ENCODE peak calls at places on chromosome 12, in seven cellular contexts. One of them, this sample, is unnamed. For H3K27me3 and H3K4me1, the result is how much of the 10 kb centered on the place peaks cover.

GRCh38 chr12:85765443-85765842 is 70.8 kb downstream of the RASSF9 start:
- DNase-seq in right lobe of liver: no peak
- DNase-seq in foreskin keratinocyte: no peak
- DNase-seq in transverse colon: no peak
- DNase-seq in stomach: no peak
- DNase-seq in thoracic aorta: no peak
- DNase-seq in PC-3: no peak
- DNase-seq in this sample: no peak

GRCh38 chr12:121926874-121927706 is 8.7 kb downstream of the CFAP251 start:
- DNase-seq in thoracic aorta: no peak
- DNase-seq in right lobe of liver: no peak
- DNase-seq in PC-3: no peak
- DNase-seq in foreskin keratinocyte: no peak
- DNase-seq in stomach: no peak
- DNase-seq in transverse colon: no peak
- DNase-seq in this sample: no peak

GRCh38 chr12:62435337-62436163 is 31.1 kb upstream of the MON2 start:
- DNase-seq in thoracic aorta: peak
- DNase-seq in right lobe of liver: peak
- DNase-seq in transverse colon: peak
- DNase-seq in PC-3: peak
- DNase-seq in stomach: peak
- DNase-seq in foreskin keratinocyte: peak
- DNase-seq in this sample: peak

GRCh38 chr12:2307550-2307949 is 254.8 kb downstream of the CACNA1C start:
- DNase-seq in transverse colon: no peak
- DNase-seq in thoracic aorta: no peak
- DNase-seq in foreskin keratinocyte: no peak
- DNase-seq in PC-3: no peak
- DNase-seq in stomach: no peak
- DNase-seq in right lobe of liver: no peak
- DNase-seq in this sample: no peak

GRCh38 chr12:99278899-99279298 is 368.7 kb upstream of the GARIN6 start:
- DNase-seq in thoracic aorta: no peak
- DNase-seq in right lobe of liver: no peak
- DNase-seq in transverse colon: no peak
- DNase-seq in foreskin keratinocyte: no peak
- DNase-seq in PC-3: no peak
- DNase-seq in stomach: no peak
- DNase-seq in this sample: no peak

GRCh38 chr12:94689002-94689645 is 38.8 kb upstream of the TMCC3 start:
- DNase-seq in transverse colon: no peak
- DNase-seq in thoracic aorta: no peak
- DNase-seq in right lobe of liver: no peak
- DNase-seq in stomach: no peak
- DNase-seq in foreskin keratinocyte: no peak
- DNase-seq in PC-3: no peak
- DNase-seq in this sample: no peak

GRCh38 chr12:18296909-18297280 is 35.6 kb downstream of the PIK3C2G start:
- DNase-seq in thoracic aorta: no peak
- DNase-seq in transverse colon: no peak
- DNase-seq in right lobe of liver: no peak
- DNase-seq in foreskin keratinocyte: no peak
- DNase-seq in PC-3: no peak
- DNase-seq in stomach: no peak
- DNase-seq in this sample: no peak

GRCh38 chr12:13222076-13222475 is 25.6 kb downstream of the EMP1 start:
- DNase-seq in right lobe of liver: no peak
- DNase-seq in thoracic aorta: no peak
- DNase-seq in transverse colon: peak
- DNase-seq in foreskin keratinocyte: peak
- DNase-seq in stomach: peak
- DNase-seq in PC-3: peak
- DNase-seq in this sample: peak

GRCh38 chr12:12028668-12029402 is 41.9 kb upstream of the BCL2L14 start:
- DNase-seq in foreskin keratinocyte: no peak
- DNase-seq in PC-3: no peak
- DNase-seq in transverse colon: no peak
- DNase-seq in stomach: no peak
- DNase-seq in thoracic aorta: no peak
- DNase-seq in right lobe of liver: no peak
- DNase-seq in this sample: no peak

GRCh38 chr12:93214523-93215289 is 163.0 kb upstream of the NUDT4 start:
- DNase-seq in right lobe of liver: no peak
- DNase-seq in foreskin keratinocyte: no peak
- DNase-seq in PC-3: peak
- DNase-seq in transverse colon: peak
- DNase-seq in thoracic aorta: no peak
- DNase-seq in stomach: no peak
- DNase-seq in this sample: no peak

GRCh38 chr12:109757671-109758265 is 44.1 kb downstream of the FAM222A start:
- DNase-seq in transverse colon: no peak
- DNase-seq in right lobe of liver: peak
- DNase-seq in stomach: peak
- DNase-seq in PC-3: no peak
- DNase-seq in thoracic aorta: no peak
- DNase-seq in foreskin keratinocyte: no peak
- DNase-seq in this sample: no peak

GRCh38 chr12:114888458-114888857 is 204.5 kb upstream of the TBX3 start:
- DNase-seq in right lobe of liver: no peak
- DNase-seq in thoracic aorta: no peak
- DNase-seq in transverse colon: peak
- DNase-seq in foreskin keratinocyte: peak
- DNase-seq in stomach: no peak
- DNase-seq in PC-3: peak
- DNase-seq in this sample: no peak

GRCh38 chr12:79454338-79454777 is 236.4 kb downstream of the PAWR start:
- DNase-seq in transverse colon: no peak
- DNase-seq in foreskin keratinocyte: peak
- DNase-seq in thoracic aorta: no peak
- DNase-seq in right lobe of liver: no peak
- DNase-seq in stomach: no peak
- DNase-seq in PC-3: peak
- DNase-seq in this sample: no peak

GRCh38 chr12:53345486-53346195 is 9.5 kb upstream of the SP7 start:
- DNase-seq in right lobe of liver: no peak
- DNase-seq in PC-3: no peak
- DNase-seq in stomach: peak
- DNase-seq in thoracic aorta: no peak
- DNase-seq in transverse colon: no peak
- DNase-seq in foreskin keratinocyte: no peak
- DNase-seq in this sample: no peak

GRCh38 chr12:120117961-120118709 is 1.6 kb upstream of the RAB35 start:
- DNase-seq in stomach: no peak
- DNase-seq in transverse colon: no peak
- DNase-seq in thoracic aorta: no peak
- DNase-seq in PC-3: peak
- DNase-seq in foreskin keratinocyte: peak
- DNase-seq in right lobe of liver: no peak
- DNase-seq in this sample: no peak

GRCh38 chr12:1220127-1221092 is 229.4 kb downstream of the ERC1 start:
- DNase-seq in right lobe of liver: no peak
- DNase-seq in PC-3: peak
- DNase-seq in stomach: peak
- DNase-seq in thoracic aorta: no peak
- DNase-seq in transverse colon: peak
- DNase-seq in foreskin keratinocyte: no peak
- DNase-seq in this sample: no peak

GRCh38 chr12:47896633-47897032 is 8.2 kb downstream of the VDR start:
- DNase-seq in stomach: no peak
- DNase-seq in transverse colon: peak
- DNase-seq in PC-3: peak
- DNase-seq in right lobe of liver: no peak
- DNase-seq in thoracic aorta: no peak
- DNase-seq in foreskin keratinocyte: peak
- DNase-seq in this sample: no peak

GRCh38 chr12:85016423-85016822 is 19.7 kb downstream of the TSPAN19 start:
- DNase-seq in thoracic aorta: no peak
- DNase-seq in foreskin keratinocyte: peak
- DNase-seq in right lobe of liver: no peak
- DNase-seq in stomach: no peak
- DNase-seq in PC-3: peak
- DNase-seq in transverse colon: no peak
- DNase-seq in this sample: no peak

GRCh38 chr12:127548123-127548553 is 718.8 kb upstream of the TMEM132C start:
- DNase-seq in right lobe of liver: no peak
- DNase-seq in thoracic aorta: no peak
- DNase-seq in transverse colon: no peak
- DNase-seq in PC-3: peak
- DNase-seq in foreskin keratinocyte: no peak
- DNase-seq in stomach: no peak
- DNase-seq in this sample: no peak

GRCh38 chr12:12214635-12215131 is 52.2 kb downstream of the LRP6 start:
- DNase-seq in right lobe of liver: no peak
- DNase-seq in transverse colon: no peak
- DNase-seq in foreskin keratinocyte: peak
- DNase-seq in thoracic aorta: no peak
- DNase-seq in PC-3: peak
- DNase-seq in stomach: no peak
- DNase-seq in this sample: no peak

GRCh38 chr12:112166051-112167015 is 41.0 kb downstream of the TRAFD1 start:
- DNase-seq in right lobe of liver: peak
- DNase-seq in stomach: no peak
- DNase-seq in transverse colon: no peak
- DNase-seq in PC-3: no peak
- DNase-seq in foreskin keratinocyte: no peak
- DNase-seq in thoracic aorta: no peak
- DNase-seq in this sample: no peak

GRCh38 chr12:6430124-6430989 is 14.4 kb upstream of the CD27 start:
- DNase-seq in right lobe of liver: peak
- DNase-seq in PC-3: peak
- DNase-seq in transverse colon: peak
- DNase-seq in stomach: peak
- DNase-seq in foreskin keratinocyte: peak
- DNase-seq in thoracic aorta: peak
- DNase-seq in this sample: peak

GRCh38 chr12:120688527-120689071 is 1.6 kb downstream of the MLEC start:
- DNase-seq in stomach: no peak
- DNase-seq in transverse colon: peak
- DNase-seq in foreskin keratinocyte: peak
- DNase-seq in PC-3: peak
- DNase-seq in right lobe of liver: peak
- DNase-seq in thoracic aorta: no peak
- DNase-seq in this sample: no peak

GRCh38 chr12:1830981-1831930 is 10.9 kb downstream of the LRTM2 start:
- DNase-seq in right lobe of liver: no peak
- DNase-seq in PC-3: peak
- DNase-seq in foreskin keratinocyte: peak
- DNase-seq in transverse colon: peak
- DNase-seq in stomach: peak
- DNase-seq in thoracic aorta: no peak
- DNase-seq in this sample: peak

GRCh38 chr12:23950011-23950774 is 723 bp upstream of the SOX5 start:
- DNase-seq in PC-3: no peak
- DNase-seq in transverse colon: no peak
- DNase-seq in foreskin keratinocyte: peak
- DNase-seq in right lobe of liver: peak
- DNase-seq in thoracic aorta: no peak
- DNase-seq in stomach: no peak
- DNase-seq in this sample: no peak

GRCh38 chr12:79935624-79936040 is 735 bp upstream of the PPP1R12A start:
- DNase-seq in PC-3: peak
- DNase-seq in foreskin keratinocyte: peak
- DNase-seq in stomach: no peak
- DNase-seq in thoracic aorta: no peak
- DNase-seq in right lobe of liver: no peak
- DNase-seq in transverse colon: peak
- DNase-seq in this sample: no peak

GRCh38 chr12:107396991-107397390 is 288.6 kb upstream of the PWP1 start:
- DNase-seq in PC-3: peak
- DNase-seq in foreskin keratinocyte: peak
- DNase-seq in stomach: no peak
- DNase-seq in right lobe of liver: no peak
- DNase-seq in thoracic aorta: no peak
- DNase-seq in transverse colon: no peak
- DNase-seq in this sample: no peak

GRCh38 chr12:22172501-22172900 is 126.5 kb downstream of the CMAS start:
- DNase-seq in right lobe of liver: no peak
- DNase-seq in transverse colon: no peak
- DNase-seq in thoracic aorta: no peak
- DNase-seq in PC-3: no peak
- DNase-seq in stomach: no peak
- DNase-seq in foreskin keratinocyte: no peak
- DNase-seq in this sample: no peak

GRCh38 chr12:22169281-22169824 is 123.3 kb downstream of the CMAS start:
- DNase-seq in foreskin keratinocyte: peak
- DNase-seq in PC-3: no peak
- DNase-seq in thoracic aorta: no peak
- DNase-seq in right lobe of liver: no peak
- DNase-seq in transverse colon: no peak
- DNase-seq in stomach: no peak
- DNase-seq in this sample: no peak

GRCh38 chr12:22173154-22173553 is 127.1 kb downstream of the CMAS start:
- DNase-seq in thoracic aorta: no peak
- DNase-seq in PC-3: no peak
- DNase-seq in transverse colon: no peak
- DNase-seq in right lobe of liver: no peak
- DNase-seq in stomach: no peak
- DNase-seq in foreskin keratinocyte: peak
- DNase-seq in this sample: no peak
- TF ChIP-seq CTCF in thoracic aorta: no peak
- TF ChIP-seq CTCF in PC-3: peak
- TF ChIP-seq CTCF in transverse colon: no peak
- TF ChIP-seq CTCF in right lobe of liver: no peak
- TF ChIP-seq CTCF in stomach: no peak
- TF ChIP-seq CTCF in foreskin keratinocyte: peak
- TF ChIP-seq CTCF in this sample: no peak

GRCh38 chr12:116879509-116880212 is 1.6 kb downstream of the HRK start:
- DNase-seq in foreskin keratinocyte: peak
- DNase-seq in stomach: no peak
- DNase-seq in transverse colon: peak
- DNase-seq in thoracic aorta: no peak
- DNase-seq in right lobe of liver: no peak
- DNase-seq in PC-3: no peak
- DNase-seq in this sample: no peak
- H3K27me3 ChIP-seq in foreskin keratinocyte: half or more
- H3K27me3 ChIP-seq in stomach: half or more
- H3K27me3 ChIP-seq in transverse colon: half or more
- H3K27me3 ChIP-seq in thoracic aorta: under half
- H3K27me3 ChIP-seq in right lobe of liver: under half
- H3K27me3 ChIP-seq in PC-3: under half
- H3K27me3 ChIP-seq in this sample: under half

GRCh38 chr12:123092866-123093265 is 58.0 kb downstream of the PITPNM2 start:
- DNase-seq in transverse colon: no peak
- DNase-seq in right lobe of liver: no peak
- DNase-seq in stomach: no peak
- DNase-seq in PC-3: no peak
- DNase-seq in thoracic aorta: no peak
- DNase-seq in foreskin keratinocyte: peak
- DNase-seq in this sample: no peak
- H3K4me1 ChIP-seq in transverse colon: under half
- H3K4me1 ChIP-seq in right lobe of liver: under half
- H3K4me1 ChIP-seq in stomach: under half
- H3K4me1 ChIP-seq in PC-3: half or more
- H3K4me1 ChIP-seq in thoracic aorta: half or more
- H3K4me1 ChIP-seq in foreskin keratinocyte: under half
- H3K4me1 ChIP-seq in this sample: under half

DNA sequence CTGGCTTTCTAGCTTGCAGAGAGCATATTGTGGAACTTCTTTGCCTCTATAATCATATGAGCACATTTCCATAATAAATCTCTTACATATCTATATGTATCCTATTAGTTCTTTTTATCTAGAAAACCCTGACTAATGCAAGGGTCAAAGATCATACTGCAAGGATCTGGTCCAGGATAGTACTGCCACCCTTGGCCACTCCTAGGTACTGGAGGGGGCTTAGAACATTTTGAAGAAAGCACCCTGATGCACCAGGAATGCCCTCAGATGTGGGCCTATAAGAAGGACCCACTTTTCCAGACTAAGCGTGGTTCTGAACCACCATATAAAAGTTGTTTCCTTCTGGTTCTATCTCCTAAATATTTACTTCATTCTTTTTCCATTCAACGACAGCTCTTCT is 14.6 kb downstream of the ATXN7L3B start:
- DNase-seq in foreskin keratinocyte: no peak
- DNase-seq in PC-3: peak
- DNase-seq in stomach: no peak
- DNase-seq in transverse colon: no peak
- DNase-seq in right lobe of liver: no peak
- DNase-seq in thoracic aorta: no peak
- DNase-seq in this sample: no peak
- TF ChIP-seq CTCF in foreskin keratinocyte: peak
- TF ChIP-seq CTCF in PC-3: peak
- TF ChIP-seq CTCF in stomach: no peak
- TF ChIP-seq CTCF in transverse colon: no peak
- TF ChIP-seq CTCF in right lobe of liver: no peak
- TF ChIP-seq CTCF in thoracic aorta: no peak
- TF ChIP-seq CTCF in this sample: no peak

This sample was measured in lung.